ENCODE peak calls at places on chromosome 22, in seven cellular contexts. C, A, T, X, D, N and M are unnamed samples. For H3K4me1, the result is how much of the 10 kb centered on the place peaks cover.

GRCh38 chr22:33272866-33273265 is 214.7 kb upstream of the SYN3 start:
- DNase-seq in A (no peak), T (no peak), D (no peak), C (no peak), X (no peak), N (no peak), M (no peak)

GRCh38 chr22:31361743-31362142 is 15.6 kb upstream of the PATZ1 start:
- DNase-seq in C (no peak), N (no peak), X (no peak), T (no peak), D (no peak), A (no peak), M (no peak)

GRCh38 chr22:33049125-33049729 is 9.0 kb downstream of the SYN3 start:
- DNase-seq in T (peak), N (peak), D (peak), A (peak), X (peak), C (peak), M (peak)

GRCh38 chr22:46026907-46027218 is 49.9 kb upstream of the WNT7B start:
- DNase-seq in X (no peak), C (no peak), N (no peak), T (peak), D (no peak), A (no peak), M (no peak)

GRCh38 chr22:47059701-47060161 is 297.3 kb downstream of the TBC1D22A start:
- DNase-seq in X (peak), D (no peak), N (no peak), C (no peak), A (no peak), T (no peak), M (no peak)

GRCh38 chr22:35629406-35630234 is 12.5 kb upstream of the MB start:
- DNase-seq in C (peak), X (peak), T (peak), A (peak), D (peak), N (peak), M (peak)

GRCh38 chr22:49284389-49284788 is 543.3 kb downstream of the BRD1 start:
- DNase-seq in D (no peak), N (no peak), X (no peak), C (no peak), T (no peak), A (no peak), M (no peak)

GRCh38 chr22:45187891-45188290 is 24.2 kb downstream of the NUP50 start:
- DNase-seq in D (no peak), A (no peak), X (no peak), C (no peak), N (no peak), T (no peak), M (no peak)

GRCh38 chr22:42544686-42545085 is 9.1 kb upstream of the SERHL2 start:
- DNase-seq in N (peak), C (no peak), T (peak), X (no peak), D (no peak), A (peak), M (no peak)

GRCh38 chr22:35761037-35761436 is 43.4 kb downstream of the APOL5 start:
- DNase-seq in D (no peak), X (no peak), C (no peak), N (no peak), T (peak), A (peak), M (peak)

GRCh38 chr22:35446365-35446764 is 46.4 kb downstream of the MCM5 start:
- DNase-seq in A (peak), D (no peak), T (peak), C (no peak), N (peak), X (no peak), M (no peak)

GRCh38 chr22:23533771-23534191 is 46.3 kb downstream of the IGLL1 start:
- DNase-seq in D (no peak), A (no peak), T (no peak), X (peak), N (no peak), C (no peak), M (no peak)

GRCh38 chr22:31148953-31149627 is 8.8 kb upstream of the PLA2G3 start:
- DNase-seq in T (peak), X (peak), D (peak), A (peak), C (peak), N (peak), M (peak)

GRCh38 chr22:23831781-23832180 is 7.0 kb downstream of the DERL3 start:
- DNase-seq in A (no peak), D (no peak), N (no peak), X (peak), T (no peak), C (no peak), M (no peak)

GRCh38 chr22:32204856-32205722 is at the start of gene RFPL2:
- DNase-seq in X (peak), T (peak), A (peak), D (no peak), N (peak), C (no peak), M (peak)

GRCh38 chr22:19769393-19769715 is 8.8 kb downstream of the TBX1 start:
- DNase-seq in T (no peak), A (no peak), D (no peak), C (no peak), X (no peak), N (no peak), M (no peak)

GRCh38 chr22:46432164-46433068 is 96.9 kb downstream of the TRMU start:
- DNase-seq in A (no peak), D (no peak), T (no peak), C (peak), N (no peak), X (no peak), M (no peak)

GRCh38 chr22:25282671-25283561 is 63.5 kb downstream of the CRYBB2 start:
- DNase-seq in N (peak), C (no peak), D (no peak), A (no peak), X (no peak), T (no peak), M (peak)

GRCh38 chr22:31103899-31104694 is 3.3 kb downstream of the SELENOM start:
- DNase-seq in D (no peak), N (no peak), T (peak), X (no peak), A (no peak), C (no peak), M (no peak)

GRCh38 chr22:45891021-45891421 is 85.9 kb downstream of the WNT7B start:
- DNase-seq in A (no peak), N (no peak), T (no peak), X (peak), D (no peak), C (no peak), M (no peak)

GRCh38 chr22:31870890-31871289 is 73.4 kb upstream of the YWHAH start:
- DNase-seq in D (no peak), T (peak), C (no peak), A (peak), N (peak), X (no peak), M (no peak)

GRCh38 chr22:35589071-35589735 is 27.9 kb downstream of the MB start:
- DNase-seq in C (no peak), X (no peak), A (no peak), N (peak), T (peak), D (peak), M (peak)

GRCh38 chr22:31614781-31615480 is 47.1 kb downstream of the PISD start:
- DNase-seq in D (no peak), C (no peak), N (no peak), A (no peak), X (no peak), T (no peak), M (no peak)

GRCh38 chr22:48895341-48895740 is 932.3 kb downstream of the BRD1 start:
- DNase-seq in X (peak), N (no peak), A (no peak), T (no peak), C (no peak), D (peak), M (no peak)

GRCh38 chr22:46622081-46622521 is 1.9 kb downstream of the GRAMD4 start:
- DNase-seq in A (peak), C (no peak), T (no peak), D (no peak), X (no peak), N (no peak), M (no peak)

DNA sequence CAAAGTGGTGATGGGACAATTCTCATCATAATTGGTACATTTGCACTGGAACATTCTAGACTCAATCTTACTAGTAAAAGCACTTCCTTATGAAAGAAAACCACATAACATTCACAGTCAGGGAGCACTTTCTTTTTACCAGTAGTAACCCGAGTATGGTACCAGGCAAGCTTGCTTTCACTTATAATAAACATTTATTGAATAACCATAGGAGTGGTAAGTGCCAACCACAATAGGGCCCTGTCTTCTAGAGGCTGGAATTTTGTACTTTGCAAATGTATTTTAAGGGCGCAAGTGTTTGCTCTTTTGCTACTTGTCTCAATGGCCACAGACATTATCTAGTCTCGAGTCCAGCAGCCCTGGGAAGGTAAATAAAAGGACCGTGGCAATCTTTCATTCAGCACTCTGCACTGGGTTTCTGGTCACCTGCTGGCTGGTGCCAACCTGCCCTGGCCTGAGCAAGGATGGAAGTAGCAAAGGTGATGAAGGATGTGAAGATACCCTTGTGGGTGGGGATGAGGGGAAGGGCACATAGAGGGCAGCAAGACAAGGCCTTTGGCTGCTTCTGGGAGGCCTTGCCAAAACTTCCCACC is 24.2 kb downstream of the C22orf31 start:
- DNase-seq in X (no peak), A (no peak), C (no peak), N (no peak), T (no peak), D (no peak), M (no peak)
- H3K27ac ChIP-seq in X (no peak), A (no peak), C (no peak), N (no peak), T (no peak), D (no peak), M (no peak)

DNA sequence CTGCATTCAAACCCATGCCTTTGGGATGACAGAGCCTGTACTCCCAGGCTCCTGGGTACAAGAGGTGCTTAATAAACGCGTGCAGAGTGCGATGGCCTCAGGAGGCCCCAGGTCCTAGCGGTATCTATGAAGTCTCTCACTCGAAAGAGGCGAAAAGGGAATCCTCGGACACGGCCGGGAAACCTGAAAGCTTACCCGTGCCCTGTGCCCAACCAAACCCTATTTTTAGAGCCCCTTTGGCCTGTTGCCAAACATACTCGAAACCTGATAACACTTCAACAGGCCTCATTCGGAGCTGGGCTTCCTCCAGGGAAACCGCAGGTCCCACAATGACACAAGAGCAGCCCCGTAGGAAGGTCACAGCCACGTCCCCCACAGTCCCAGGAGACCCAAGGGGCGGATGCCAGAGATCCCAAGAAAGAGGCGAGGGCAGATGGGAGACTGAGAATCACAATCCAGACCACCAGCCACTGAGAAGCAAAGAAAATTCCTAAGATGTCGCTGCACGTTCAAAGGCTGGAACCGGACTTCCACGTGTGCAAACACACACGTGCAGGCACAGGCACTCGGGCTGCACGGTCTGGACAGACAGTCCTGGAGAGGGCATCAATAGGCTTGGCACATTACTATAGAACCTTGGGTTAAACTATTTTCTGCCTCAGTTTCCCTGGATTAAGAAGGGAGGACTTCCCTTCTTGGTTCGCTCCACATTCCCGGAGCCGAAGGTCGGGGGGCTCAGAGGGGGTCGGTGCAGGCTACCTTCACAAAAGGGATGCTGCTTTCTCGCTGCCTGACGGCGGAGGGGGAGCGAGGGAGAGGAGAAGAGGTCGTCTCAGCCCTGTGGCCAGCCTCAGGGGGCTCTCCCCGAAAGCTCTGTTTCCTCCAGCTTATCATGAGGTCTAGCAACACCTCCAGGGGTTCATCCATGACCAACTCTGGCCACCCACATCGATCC is 8.2 kb downstream of the PDGFB start:
- DNase-seq in X (no peak), C (peak), A (no peak), D (peak), T (no peak), N (no peak), M (peak)
- H3K4me1 ChIP-seq in X (half or more), C (half or more), A (half or more), D (half or more), T (under half), N (under half), M (half or more)

GRCh38 chr22:50544746-50545253 is 899 bp upstream of the KLHDC7B start:
- DNase-seq in T (no peak), C (peak), D (no peak), X (peak), N (peak), A (no peak), M (no peak)

GRCh38 chr22:50544078-50544745 is 1.5 kb upstream of the KLHDC7B start:
- DNase-seq in T (peak), A (peak), N (peak), D (peak), C (peak), X (peak), M (peak)

GRCh38 chr22:50546326-50547230 is 879 bp downstream of the KLHDC7B start:
- DNase-seq in N (no peak), D (no peak), X (peak), T (no peak), C (no peak), A (no peak), M (no peak)

GRCh38 chr22:50547231-50547851 is 1.6 kb downstream of the KLHDC7B start:
- DNase-seq in A (no peak), C (no peak), X (peak), N (no peak), D (no peak), T (no peak), M (no peak)

DNA sequence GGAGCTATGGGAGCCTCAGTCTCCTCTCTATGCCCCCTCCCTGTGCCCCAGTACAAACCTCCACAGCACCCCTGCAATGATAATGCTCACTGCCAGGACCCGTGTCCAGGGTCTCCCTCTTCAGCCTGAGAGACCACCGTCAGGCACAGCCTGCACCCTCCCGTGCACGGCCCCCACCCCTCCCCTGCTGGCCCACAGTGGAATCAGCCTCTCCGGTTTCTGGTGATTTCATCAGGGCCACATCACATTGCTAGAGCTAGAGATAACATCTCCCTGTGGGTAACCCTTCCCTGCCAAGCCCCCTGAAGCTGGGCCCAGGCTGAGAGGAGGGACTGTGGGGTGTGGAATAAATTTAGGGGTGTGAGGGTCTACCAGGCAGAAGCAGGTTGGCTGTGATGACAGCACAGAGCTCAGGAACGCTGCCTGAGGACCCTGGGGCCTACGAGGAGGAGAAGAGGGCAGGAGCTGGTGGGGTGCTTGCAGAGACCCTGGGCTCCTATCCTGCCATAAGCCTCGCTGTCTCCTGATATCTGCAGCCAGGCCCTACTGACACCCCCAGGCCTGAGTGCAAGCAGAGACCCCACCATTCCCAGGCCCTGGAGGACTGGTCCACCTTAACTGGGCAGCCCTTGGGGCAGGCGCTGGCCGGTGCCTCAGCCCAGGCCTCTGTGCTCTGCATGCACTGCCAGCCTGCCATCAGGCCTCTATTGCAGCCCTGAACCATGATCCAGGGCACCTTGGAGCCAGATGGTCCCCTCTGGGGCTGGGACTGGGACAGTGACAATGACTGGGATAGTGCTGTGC is at the start of gene KLHDC7B:
- DNase-seq in A (no peak), C (no peak), N (peak), X (no peak), D (no peak), T (no peak), M (no peak)
- H3K27ac ChIP-seq in A (no peak), C (peak), N (peak), X (peak), D (no peak), T (no peak), M (no peak)

GRCh38 chr22:30021338-30021737 is 58.9 kb upstream of the HORMAD2 start:
- DNase-seq in D (no peak), X (no peak), C (no peak), A (no peak), N (no peak), T (no peak), M (no peak)
- H3K4me1 ChIP-seq in D (under half), X (under half), C (under half), A (under half), N (under half), T (under half), M (under half)

DNA sequence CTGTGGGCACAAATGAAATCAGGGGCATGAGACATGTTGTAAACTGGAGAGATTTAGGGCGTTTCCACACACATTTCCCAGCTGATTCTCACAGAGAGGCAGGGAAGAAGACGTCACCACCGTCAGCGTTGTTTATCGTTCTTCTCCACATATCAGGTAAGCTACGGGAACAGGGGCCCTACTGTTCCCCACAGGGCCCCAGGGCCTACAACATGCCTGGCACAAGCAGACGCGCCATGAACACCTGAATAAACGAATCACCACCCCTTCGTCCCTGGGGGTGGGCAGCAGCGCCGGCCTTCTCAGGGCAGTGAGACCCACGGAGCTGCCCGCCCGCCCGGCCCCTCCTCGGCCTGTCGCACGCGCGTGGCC is 342 bp downstream of the EFCAB6 start:
- DNase-seq in T (peak), C (no peak), A (no peak), X (no peak), D (no peak), N (peak), M (peak)
- H3K27ac ChIP-seq in T (peak), C (peak), A (no peak), X (peak), D (peak), N (peak), M (no peak)

GRCh38 chr22:37560682-37561208 is 465 bp downstream of the CDC42EP1 start:
- DNase-seq in T (peak), N (peak), D (no peak), X (peak), A (peak), C (no peak), M (no peak)
- H3K4me1 ChIP-seq in T (under half), N (under half), D (half or more), X (half or more), A (half or more), C (half or more), M (under half)

DNA sequence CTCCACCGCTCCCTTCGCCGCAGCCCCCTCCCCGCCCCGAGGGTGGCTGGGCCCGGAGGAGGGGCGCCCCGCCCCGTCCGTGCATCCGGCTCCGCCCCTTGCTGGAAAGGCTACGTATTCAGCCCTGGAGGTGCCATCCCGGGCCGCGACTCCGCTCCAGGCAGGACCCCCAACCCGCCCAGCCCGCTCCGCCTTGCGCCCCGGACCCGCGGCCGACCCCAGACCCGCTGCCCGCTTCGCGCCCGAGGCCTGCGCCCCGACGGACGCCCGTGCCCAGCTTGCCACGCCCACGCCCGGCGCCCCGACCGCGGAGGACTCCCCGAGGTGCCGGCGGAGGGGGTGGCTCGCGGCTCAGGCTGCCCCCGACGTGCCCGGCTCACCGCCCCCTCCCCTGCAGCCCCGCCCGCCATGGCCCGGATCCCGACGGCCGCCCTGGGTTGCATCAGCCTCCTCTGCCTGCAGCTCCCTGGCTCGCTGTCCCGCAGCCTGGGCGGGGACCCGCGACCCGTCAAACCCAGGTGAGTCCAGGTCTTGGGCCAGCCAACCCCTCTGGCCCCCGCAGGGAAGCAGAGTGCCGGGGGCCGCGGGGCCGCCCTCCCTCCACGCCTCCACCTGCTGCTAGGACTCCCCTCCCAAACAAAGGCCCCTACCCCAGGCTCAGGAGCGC is at the start of gene ADM2:
- DNase-seq in N (peak), D (no peak), A (no peak), T (peak), C (peak), X (peak), M (peak)
- H3K27ac ChIP-seq in N (no peak), D (no peak), A (no peak), T (no peak), C (peak), X (no peak), M (no peak)

DNA sequence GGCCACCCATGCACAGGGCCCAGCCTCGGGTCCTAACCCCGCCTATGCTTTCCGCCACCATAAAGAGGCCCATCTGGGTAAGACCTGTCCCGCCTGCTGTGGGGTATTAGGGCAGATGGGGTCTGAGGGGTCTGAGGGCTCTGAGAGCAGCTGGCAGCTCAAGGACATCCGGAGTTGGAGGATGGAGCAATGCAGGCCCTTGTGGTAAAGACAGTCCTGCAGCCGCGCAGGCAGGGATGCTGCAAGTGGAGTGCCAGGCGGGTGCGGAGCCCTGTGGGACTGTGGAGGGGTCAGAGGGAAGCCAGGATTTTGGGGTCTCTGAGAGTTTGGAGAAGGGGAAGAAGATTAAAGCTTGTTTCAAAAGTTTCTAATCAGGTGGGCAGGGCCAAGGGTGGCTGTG is 81.3 kb upstream of the PITPNB start:
- DNase-seq in X (no peak), N (no peak), A (no peak), D (no peak), C (no peak), T (no peak), M (no peak)
- H3K4me1 ChIP-seq in X (under half), N (under half), A (under half), D (under half), C (under half), T (under half), M (under half)